ENCODE peak calls at places on chromosomes 7 and 10, in eight cellular contexts. One of them, this sample, is unnamed.

GRCh38 chr10:78769526-78769925 is 299.2 kb upstream of the ZMIZ1 start:
- DNase-seq in heart left ventricle: no peak
- DNase-seq in fibroblast of lung: no peak
- DNase-seq in foreskin fibroblast: no peak
- DNase-seq in dorsolateral prefrontal cortex: no peak
- DNase-seq in NB4: no peak
- DNase-seq in pancreas: peak
- DNase-seq in choroid plexus epithelial cell: no peak
- DNase-seq in this sample: no peak

GRCh38 chr7:75042831-75043703 is 30.5 kb downstream of the RCC1L start:
- DNase-seq in heart left ventricle: no peak
- DNase-seq in fibroblast of lung: no peak
- DNase-seq in foreskin fibroblast: no peak
- DNase-seq in dorsolateral prefrontal cortex: no peak
- DNase-seq in NB4: no peak
- DNase-seq in pancreas: no peak
- DNase-seq in choroid plexus epithelial cell: no peak
- DNase-seq in this sample: no peak

GRCh38 chr10:132836248-132836831 is 50.4 kb upstream of the NKX6-2 start:
- DNase-seq in heart left ventricle: no peak
- DNase-seq in fibroblast of lung: no peak
- DNase-seq in foreskin fibroblast: no peak
- DNase-seq in dorsolateral prefrontal cortex: peak
- DNase-seq in NB4: no peak
- DNase-seq in pancreas: peak
- DNase-seq in choroid plexus epithelial cell: no peak
- DNase-seq in this sample: peak

GRCh38 chr7:83782628-83783027 is 133.7 kb upstream of the SEMA3E start:
- DNase-seq in heart left ventricle: no peak
- DNase-seq in fibroblast of lung: peak
- DNase-seq in foreskin fibroblast: peak
- DNase-seq in dorsolateral prefrontal cortex: no peak
- DNase-seq in NB4: no peak
- DNase-seq in pancreas: no peak
- DNase-seq in choroid plexus epithelial cell: no peak
- DNase-seq in this sample: no peak

GRCh38 chr7:13800694-13801448 is 188.6 kb downstream of the ETV1 start:
- DNase-seq in heart left ventricle: no peak
- DNase-seq in fibroblast of lung: peak
- DNase-seq in foreskin fibroblast: peak
- DNase-seq in dorsolateral prefrontal cortex: no peak
- DNase-seq in NB4: no peak
- DNase-seq in pancreas: no peak
- DNase-seq in choroid plexus epithelial cell: peak
- DNase-seq in this sample: no peak

GRCh38 chr10:86755740-86756510 is 494 bp upstream of the BMPR1A start:
- DNase-seq in heart left ventricle: peak
- DNase-seq in fibroblast of lung: peak
- DNase-seq in foreskin fibroblast: peak
- DNase-seq in dorsolateral prefrontal cortex: peak
- DNase-seq in NB4: peak
- DNase-seq in pancreas: peak
- DNase-seq in choroid plexus epithelial cell: peak
- DNase-seq in this sample: peak

GRCh38 chr10:69496352-69497234 is 45.3 kb downstream of the TSPAN15 start:
- DNase-seq in heart left ventricle: no peak
- DNase-seq in fibroblast of lung: no peak
- DNase-seq in foreskin fibroblast: no peak
- DNase-seq in dorsolateral prefrontal cortex: peak
- DNase-seq in NB4: no peak
- DNase-seq in pancreas: no peak
- DNase-seq in choroid plexus epithelial cell: no peak
- DNase-seq in this sample: peak

GRCh38 chr10:37733822-37734221 is 123.6 kb downstream of the ZNF248 start:
- DNase-seq in heart left ventricle: no peak
- DNase-seq in fibroblast of lung: no peak
- DNase-seq in foreskin fibroblast: no peak
- DNase-seq in dorsolateral prefrontal cortex: no peak
- DNase-seq in NB4: no peak
- DNase-seq in pancreas: no peak
- DNase-seq in choroid plexus epithelial cell: no peak
- DNase-seq in this sample: no peak

GRCh38 chr10:3806603-3807002 is 21.6 kb upstream of the KLF6 start:
- DNase-seq in heart left ventricle: no peak
- DNase-seq in fibroblast of lung: peak
- DNase-seq in foreskin fibroblast: peak
- DNase-seq in dorsolateral prefrontal cortex: no peak
- DNase-seq in NB4: no peak
- DNase-seq in pancreas: no peak
- DNase-seq in choroid plexus epithelial cell: peak
- DNase-seq in this sample: no peak

GRCh38 chr7:156793334-156793733 is 99.6 kb downstream of the LMBR1 start:
- DNase-seq in heart left ventricle: no peak
- DNase-seq in fibroblast of lung: no peak
- DNase-seq in foreskin fibroblast: no peak
- DNase-seq in dorsolateral prefrontal cortex: no peak
- DNase-seq in NB4: no peak
- DNase-seq in pancreas: no peak
- DNase-seq in choroid plexus epithelial cell: no peak
- DNase-seq in this sample: no peak

GRCh38 chr10:4470231-4470840 is 355.7 kb upstream of the AKR1E2 start:
- DNase-seq in heart left ventricle: no peak
- DNase-seq in fibroblast of lung: peak
- DNase-seq in foreskin fibroblast: peak
- DNase-seq in dorsolateral prefrontal cortex: no peak
- DNase-seq in NB4: no peak
- DNase-seq in pancreas: no peak
- DNase-seq in choroid plexus epithelial cell: peak
- DNase-seq in this sample: no peak

GRCh38 chr7:11831383-11831726 is 643 bp downstream of the THSD7A start:
- DNase-seq in heart left ventricle: no peak
- DNase-seq in fibroblast of lung: no peak
- DNase-seq in foreskin fibroblast: no peak
- DNase-seq in dorsolateral prefrontal cortex: no peak
- DNase-seq in NB4: no peak
- DNase-seq in pancreas: no peak
- DNase-seq in choroid plexus epithelial cell: peak
- DNase-seq in this sample: no peak

GRCh38 chr7:87934699-87935372 is 785 bp downstream of the ADAM22 start:
- DNase-seq in heart left ventricle: no peak
- DNase-seq in fibroblast of lung: peak
- DNase-seq in foreskin fibroblast: peak
- DNase-seq in dorsolateral prefrontal cortex: peak
- DNase-seq in NB4: peak
- DNase-seq in pancreas: no peak
- DNase-seq in choroid plexus epithelial cell: peak
- DNase-seq in this sample: peak

GRCh38 chr10:58477902-58478301 is 34.8 kb upstream of the BICC1 start:
- DNase-seq in heart left ventricle: no peak
- DNase-seq in fibroblast of lung: no peak
- DNase-seq in foreskin fibroblast: no peak
- DNase-seq in dorsolateral prefrontal cortex: no peak
- DNase-seq in NB4: no peak
- DNase-seq in pancreas: no peak
- DNase-seq in choroid plexus epithelial cell: no peak
- DNase-seq in this sample: no peak

GRCh38 chr10:75395955-75396860 is 5.4 kb downstream of the ZNF503 start:
- DNase-seq in heart left ventricle: peak
- DNase-seq in fibroblast of lung: peak
- DNase-seq in foreskin fibroblast: no peak
- DNase-seq in dorsolateral prefrontal cortex: no peak
- DNase-seq in NB4: no peak
- DNase-seq in pancreas: peak
- DNase-seq in choroid plexus epithelial cell: no peak
- DNase-seq in this sample: peak

GRCh38 chr7:122311280-122311679 is 6.7 kb upstream of the FEZF1 start:
- DNase-seq in heart left ventricle: no peak
- DNase-seq in fibroblast of lung: no peak
- DNase-seq in foreskin fibroblast: no peak
- DNase-seq in dorsolateral prefrontal cortex: no peak
- DNase-seq in NB4: no peak
- DNase-seq in pancreas: no peak
- DNase-seq in choroid plexus epithelial cell: no peak
- DNase-seq in this sample: no peak

GRCh38 chr7:77651544-77652162 is 44.6 kb upstream of the RSBN1L start:
- DNase-seq in heart left ventricle: no peak
- DNase-seq in fibroblast of lung: peak
- DNase-seq in foreskin fibroblast: peak
- DNase-seq in dorsolateral prefrontal cortex: no peak
- DNase-seq in NB4: peak
- DNase-seq in pancreas: no peak
- DNase-seq in choroid plexus epithelial cell: peak
- DNase-seq in this sample: no peak

GRCh38 chr7:95843286-95843685 is 70.9 kb downstream of the DYNC1I1 start:
- DNase-seq in heart left ventricle: no peak
- DNase-seq in fibroblast of lung: peak
- DNase-seq in foreskin fibroblast: no peak
- DNase-seq in dorsolateral prefrontal cortex: no peak
- DNase-seq in NB4: peak
- DNase-seq in pancreas: no peak
- DNase-seq in choroid plexus epithelial cell: peak
- DNase-seq in this sample: no peak

GRCh38 chr10:112515852-112516251 is 68.8 kb downstream of the VTI1A start:
- DNase-seq in heart left ventricle: no peak
- DNase-seq in fibroblast of lung: no peak
- DNase-seq in foreskin fibroblast: no peak
- DNase-seq in dorsolateral prefrontal cortex: no peak
- DNase-seq in NB4: no peak
- DNase-seq in pancreas: no peak
- DNase-seq in choroid plexus epithelial cell: no peak
- DNase-seq in this sample: no peak

DNA sequence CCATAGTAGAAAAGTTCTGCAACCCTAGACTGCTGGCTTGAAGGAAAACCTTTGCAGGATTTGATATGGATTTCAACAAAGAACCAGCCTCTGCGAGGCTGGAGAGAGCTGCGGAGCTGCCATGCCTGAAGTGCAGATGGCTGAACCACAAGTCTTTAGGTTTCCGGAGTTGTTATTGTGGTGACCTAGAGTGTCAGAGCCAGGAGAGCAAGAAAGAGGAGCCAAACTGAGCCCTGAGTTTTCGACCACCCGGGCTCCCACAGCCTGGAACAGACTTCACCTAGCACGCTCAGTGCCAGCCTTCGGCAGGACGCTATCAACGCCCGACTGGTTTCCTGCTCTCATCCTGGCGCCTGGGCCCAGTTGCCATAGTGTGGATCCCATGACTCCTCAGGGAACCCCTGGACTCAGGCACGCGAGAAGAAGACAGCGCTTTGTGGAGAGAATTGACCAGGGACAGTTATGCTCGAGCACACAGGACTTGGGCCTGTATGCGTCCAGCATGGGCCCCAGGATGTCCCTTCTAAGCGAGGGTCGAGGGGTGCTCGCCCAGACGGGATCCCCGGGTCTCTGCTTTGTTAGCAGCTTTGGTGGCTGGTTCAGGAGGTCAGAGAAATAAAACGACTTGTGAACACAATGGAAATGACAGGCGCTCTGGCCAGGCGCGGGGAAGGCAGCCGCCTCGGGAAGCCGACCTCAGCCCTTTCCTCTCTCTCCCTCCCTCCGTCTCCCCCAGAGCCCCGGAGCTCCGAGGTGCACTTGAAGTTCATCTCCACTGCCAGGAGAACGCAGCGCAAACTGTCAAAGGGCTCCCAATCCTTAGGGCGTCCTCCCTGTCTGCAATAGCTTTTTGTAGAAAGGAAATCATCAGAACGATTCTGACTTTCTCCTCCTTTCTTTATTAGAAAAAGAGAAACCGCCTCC is 1.8 kb upstream of the GAD2 start:
- DNase-seq in heart left ventricle: no peak
- DNase-seq in fibroblast of lung: no peak
- DNase-seq in foreskin fibroblast: no peak
- DNase-seq in dorsolateral prefrontal cortex: no peak
- DNase-seq in NB4: no peak
- DNase-seq in pancreas: no peak
- DNase-seq in choroid plexus epithelial cell: no peak
- DNase-seq in this sample: no peak
- H3K4me3 ChIP-seq in heart left ventricle: no peak
- H3K4me3 ChIP-seq in fibroblast of lung: no peak
- H3K4me3 ChIP-seq in foreskin fibroblast: no peak
- H3K4me3 ChIP-seq in dorsolateral prefrontal cortex: peak
- H3K4me3 ChIP-seq in NB4: no peak
- H3K4me3 ChIP-seq in pancreas: no peak
- H3K4me3 ChIP-seq in choroid plexus epithelial cell: no peak
- H3K4me3 ChIP-seq in this sample: no peak

GRCh38 chr7:30915751-30916150 is 4.1 kb downstream of the AQP1 start:
- DNase-seq in heart left ventricle: no peak
- DNase-seq in fibroblast of lung: no peak
- DNase-seq in foreskin fibroblast: no peak
- DNase-seq in dorsolateral prefrontal cortex: no peak
- DNase-seq in NB4: no peak
- DNase-seq in pancreas: no peak
- DNase-seq in choroid plexus epithelial cell: no peak
- DNase-seq in this sample: no peak
- H3K4me3 ChIP-seq in heart left ventricle: no peak
- H3K4me3 ChIP-seq in fibroblast of lung: no peak
- H3K4me3 ChIP-seq in foreskin fibroblast: no peak
- H3K4me3 ChIP-seq in dorsolateral prefrontal cortex: no peak
- H3K4me3 ChIP-seq in NB4: no peak
- H3K4me3 ChIP-seq in pancreas: peak
- H3K4me3 ChIP-seq in choroid plexus epithelial cell: no peak
- H3K4me3 ChIP-seq in this sample: no peak

DNA sequence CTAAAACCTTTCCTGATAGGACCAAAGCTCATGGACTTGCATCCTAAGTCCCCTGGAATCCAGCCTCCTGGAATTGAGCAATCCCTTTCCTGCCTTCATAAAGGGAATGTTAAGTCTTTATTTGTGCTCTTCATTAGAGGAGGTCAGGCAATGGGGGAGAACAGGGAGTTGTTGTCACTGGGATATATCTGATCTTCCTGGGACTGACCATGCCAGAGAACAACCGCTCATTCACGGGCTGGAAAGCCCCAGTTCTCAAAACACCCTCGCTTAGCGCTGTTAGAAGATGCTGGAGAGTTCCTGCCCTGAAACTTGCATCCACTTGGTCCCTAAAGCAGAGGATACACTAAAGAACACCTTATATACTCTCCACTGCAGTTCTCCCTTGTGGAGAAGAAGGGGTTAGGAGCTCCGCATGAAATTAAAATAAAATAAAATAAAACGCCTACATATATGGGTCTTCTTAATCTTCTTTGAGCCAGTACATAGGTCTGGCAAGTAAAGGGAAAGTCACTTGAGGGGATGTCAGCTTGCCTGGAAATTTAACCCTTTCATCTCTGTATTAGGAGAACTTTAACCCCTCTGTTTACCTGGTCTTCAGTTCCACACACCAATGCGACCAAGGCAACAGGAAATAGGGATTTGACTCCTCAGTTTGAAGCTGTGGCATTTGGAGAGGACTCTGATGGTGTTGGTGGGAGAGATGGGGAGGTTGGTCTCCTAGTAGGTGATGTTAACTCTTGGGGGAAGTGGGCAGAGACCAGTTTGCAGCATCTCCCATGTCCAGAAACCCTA is 1.2 kb downstream of the SORCS1 start:
- DNase-seq in heart left ventricle: no peak
- DNase-seq in fibroblast of lung: no peak
- DNase-seq in foreskin fibroblast: no peak
- DNase-seq in dorsolateral prefrontal cortex: no peak
- DNase-seq in NB4: no peak
- DNase-seq in pancreas: no peak
- DNase-seq in choroid plexus epithelial cell: no peak
- DNase-seq in this sample: no peak
- H3K4me3 ChIP-seq in heart left ventricle: no peak
- H3K4me3 ChIP-seq in fibroblast of lung: no peak
- H3K4me3 ChIP-seq in foreskin fibroblast: peak
- H3K4me3 ChIP-seq in dorsolateral prefrontal cortex: peak
- H3K4me3 ChIP-seq in NB4: no peak
- H3K4me3 ChIP-seq in pancreas: no peak
- H3K4me3 ChIP-seq in choroid plexus epithelial cell: no peak
- H3K4me3 ChIP-seq in this sample: no peak

GRCh38 chr10:33341638-33342037 is 7.2 kb upstream of the NRP1 start:
- DNase-seq in heart left ventricle: no peak
- DNase-seq in fibroblast of lung: peak
- DNase-seq in foreskin fibroblast: no peak
- DNase-seq in dorsolateral prefrontal cortex: no peak
- DNase-seq in NB4: no peak
- DNase-seq in pancreas: no peak
- DNase-seq in choroid plexus epithelial cell: peak
- DNase-seq in this sample: no peak
- H3K4me3 ChIP-seq in heart left ventricle: no peak
- H3K4me3 ChIP-seq in fibroblast of lung: peak
- H3K4me3 ChIP-seq in foreskin fibroblast: peak
- H3K4me3 ChIP-seq in dorsolateral prefrontal cortex: no peak
- H3K4me3 ChIP-seq in NB4: no peak
- H3K4me3 ChIP-seq in pancreas: no peak
- H3K4me3 ChIP-seq in choroid plexus epithelial cell: no peak
- H3K4me3 ChIP-seq in this sample: no peak

This sample was measured in thyroid gland.